ENCODE peak calls at places on chromosomes 12 and 14, in five cellular contexts. C is transverse colon, E is astrocyte of the spinal cord, L is PC-3, Y is LNCaP clone FGC. R is an unnamed sample.

GRCh38 chr14:96764012-96764411 is 33.2 kb upstream of the VRK1 start:
- DNase-seq in E (no peak), C (no peak), Y (no peak), L (no peak), R (no peak)

GRCh38 chr12:123223241-123223668 is 9.7 kb downstream of the MPHOSPH9 start:
- DNase-seq in Y (no peak), C (peak), L (no peak), E (no peak), R (no peak)

GRCh38 chr12:103884316-103884715 is 43.3 kb upstream of the NT5DC3 start:
- DNase-seq in L (peak), C (peak), E (peak), Y (no peak), R (no peak)

GRCh38 chr14:67477926-67478915 is 10.3 kb downstream of the TMEM229B start:
- DNase-seq in Y (no peak), L (no peak), E (no peak), C (no peak), R (no peak)

GRCh38 chr12:38614171-38614570 is 291.2 kb downstream of the CPNE8 start:
- DNase-seq in Y (no peak), E (no peak), C (no peak), L (no peak), R (no peak)

GRCh38 chr14:52558688-52559087 is 6.1 kb downstream of the GPR137C start:
- DNase-seq in C (no peak), Y (no peak), L (no peak), E (no peak), R (no peak)

GRCh38 chr12:4621511-4621910 is 27.3 kb downstream of the AKAP3 start:
- DNase-seq in L (no peak), Y (no peak), E (no peak), C (no peak), R (no peak)

GRCh38 chr14:64196668-64197411 is 97.3 kb downstream of the ESR2 start:
- DNase-seq in E (peak), Y (no peak), L (no peak), C (no peak), R (no peak)

GRCh38 chr14:45041641-45042040 is 42.3 kb upstream of the PRPF39 start:
- DNase-seq in E (no peak), Y (no peak), L (no peak), C (no peak), R (no peak)

GRCh38 chr14:90781344-90781761 is 34.9 kb downstream of the TTC7B start:
- DNase-seq in E (peak), Y (no peak), C (no peak), L (peak), R (no peak)

GRCh38 chr14:62692490-62693106 is 352.7 kb downstream of the KCNH5 start:
- DNase-seq in E (peak), Y (no peak), C (no peak), L (no peak), R (no peak)

GRCh38 chr12:119804011-119804641 is 73.0 kb downstream of the CIT start:
- DNase-seq in E (peak), C (no peak), Y (no peak), L (peak), R (no peak)

GRCh38 chr12:124928095-124928911 is 13.9 kb upstream of the UBC start:
- DNase-seq in E (peak), L (peak), Y (no peak), C (peak), R (peak)
- H3K4me3 ChIP-seq in E (peak), L (peak), Y (peak), C (peak), R (peak)

GRCh38 chr12:53752651-53753050 is 872 bp upstream of the CISTR start:
- DNase-seq in C (no peak), Y (no peak), L (no peak), E (no peak), R (no peak)
- H3K4me3 ChIP-seq in C (no peak), Y (no peak), L (no peak), E (no peak), R (no peak)

DNA sequence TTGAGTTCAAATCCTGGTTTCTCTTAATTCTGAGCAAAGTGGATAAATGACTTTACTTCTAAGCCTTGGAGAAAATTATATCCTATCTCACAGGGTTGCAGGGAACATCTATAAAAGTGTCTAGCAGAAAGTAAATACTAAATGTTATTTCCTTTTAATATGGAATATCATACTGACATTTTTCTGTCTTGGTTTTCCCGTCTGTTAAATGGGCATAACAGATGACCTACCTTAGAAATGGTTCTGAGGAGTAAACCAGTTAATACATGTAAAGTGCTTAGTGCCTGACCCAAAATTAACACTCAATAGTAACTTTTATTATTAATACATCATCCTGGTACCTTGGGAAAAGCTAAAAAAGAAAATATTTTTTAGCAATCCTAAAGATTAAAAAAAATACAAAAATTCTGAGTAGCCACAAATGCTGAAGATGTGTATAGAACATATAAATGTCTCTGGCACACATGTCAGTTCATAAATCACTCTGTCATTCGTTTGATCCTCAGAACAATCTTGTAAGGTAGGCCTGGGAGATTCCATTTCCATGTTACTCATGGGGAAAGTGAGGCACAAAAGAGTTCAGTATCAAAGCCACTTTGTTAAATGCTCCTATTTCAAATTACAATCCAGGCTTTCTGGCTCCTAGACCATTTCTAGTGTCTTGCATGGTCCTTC is 1.3 kb downstream of the VIPAS39 start:
- DNase-seq in L (no peak), C (no peak), Y (no peak), E (no peak), R (no peak)
- H3K4me3 ChIP-seq in L (peak), C (peak), Y (peak), E (no peak), R (no peak)

GRCh38 chr12:132285311-132285741 is 44.1 kb downstream of the GALNT9 start:
- DNase-seq in C (no peak), Y (no peak), L (peak), E (no peak), R (no peak)
- H3K4me3 ChIP-seq in C (no peak), Y (no peak), L (peak), E (no peak), R (no peak)

GRCh38 chr14:49999826-50000214 is 106.9 kb downstream of the ARF6 start:
- DNase-seq in E (no peak), L (no peak), Y (no peak), C (no peak), R (no peak)
- H3K4me3 ChIP-seq in E (no peak), L (peak), Y (no peak), C (no peak), R (no peak)

DNA sequence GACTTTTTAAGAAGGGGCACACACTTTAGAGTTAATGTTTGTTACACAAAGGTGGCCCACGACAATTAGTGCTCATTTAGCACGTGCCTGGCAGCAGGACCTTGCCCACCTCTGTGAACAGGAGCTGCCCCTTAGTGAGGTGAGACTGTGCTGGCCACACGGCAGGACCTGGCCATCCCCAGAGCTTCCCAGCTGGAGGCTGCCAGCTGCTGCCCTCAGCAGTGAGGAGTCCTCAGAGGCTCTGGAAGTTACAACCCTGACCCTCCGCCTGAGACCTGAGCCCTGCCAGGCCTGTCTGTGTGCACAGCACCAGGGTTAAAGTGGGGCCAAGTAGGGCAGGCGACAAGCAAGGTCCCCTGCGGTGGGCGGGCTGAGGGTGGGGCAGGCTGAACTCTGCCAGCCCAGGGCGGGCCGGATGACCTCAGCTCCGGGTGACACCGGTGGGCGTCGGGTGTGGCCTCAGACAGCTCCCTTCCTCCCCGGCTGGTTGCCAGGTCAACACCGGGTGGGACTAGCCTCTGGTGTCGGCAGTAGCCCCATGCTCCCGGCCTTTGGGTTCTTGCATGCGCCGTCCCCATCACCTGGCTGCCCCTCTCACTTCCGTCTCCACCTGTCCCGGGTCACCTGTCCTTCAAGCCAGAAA is 9.2 kb upstream of the LBHD2 start:
- DNase-seq in L (peak), Y (no peak), E (no peak), C (peak), R (peak)
- H3K4me3 ChIP-seq in L (peak), Y (peak), E (no peak), C (peak), R (peak)

GRCh38 chr14:99271288-99271941 is 582 bp downstream of the BCL11B start:
- DNase-seq in C (no peak), L (no peak), Y (no peak), E (no peak), R (no peak)
- H3K4me3 ChIP-seq in C (peak), L (peak), Y (peak), E (peak), R (peak)

GRCh38 chr12:54522213-54522612 is 24.7 kb downstream of the NCKAP1L start:
- DNase-seq in C (no peak), Y (no peak), L (no peak), E (no peak), R (no peak)
- H3K4me3 ChIP-seq in C (no peak), Y (no peak), L (no peak), E (no peak), R (no peak)

R was measured in colonic mucosa.